ENCODE peak calls at places on chromosomes 3 and 15, in five cellular contexts. H is SK-N-SH, C is mesothelial cell of epicardium, E is Calu3, Y is Caco-2. D is an unnamed sample.
A peak's percentile ranks its signal among the peaks of the same experiment; 100 is the strongest.

GRCh38 chr3:196159952-196160804 is 51.0 kb downstream of the ZDHHC19 start:
- DNase-seq in H (no peak), C (no peak), E (no peak), Y (no peak), D (no peak)

GRCh38 chr15:76208786-76209424 is 102.4 kb downstream of the ETFA start:
- DNase-seq in H (no peak), C (no peak), E (no peak), Y (no peak), D (no peak)

GRCh38 chr3:105561875-105562274 is 195.2 kb downstream of the ALCAM start:
- DNase-seq in H (no peak), C (no peak), E (no peak), Y (no peak), D (no peak)

GRCh38 chr3:169886671-169887070 is 16.9 kb upstream of the LRRC31 start:
- DNase-seq in H (peak; percentile 11), C (no peak), E (no peak), Y (no peak), D (peak; percentile 33)

GRCh38 chr3:187858086-187858485 is 112.8 kb upstream of the BCL6 start:
- DNase-seq in H (no peak), C (no peak), E (no peak), Y (no peak), D (no peak)

GRCh38 chr3:115325539-115325938 is 178.5 kb upstream of the ZBTB20 start:
- DNase-seq in H (no peak), C (peak; percentile 50), E (peak; percentile 38), Y (peak; percentile 40), D (no peak)

GRCh38 chr3:189848636-189849035 is 217.4 kb downstream of the TP63 start:
- DNase-seq in H (no peak), C (no peak), E (no peak), Y (no peak), D (no peak)

GRCh38 chr3:52820741-52821140 is 9.7 kb downstream of the ITIH4 start:
- DNase-seq in H (peak; percentile 64), C (no peak), E (peak; percentile 49), Y (peak; percentile 51), D (no peak)

GRCh38 chr15:100558771-100559254 is 30.1 kb upstream of the CERS3 start:
- DNase-seq in H (no peak), C (no peak), E (no peak), Y (no peak), D (no peak)

GRCh38 chr15:48392356-48392755 is 61.1 kb downstream of the DUT start:
- DNase-seq in H (no peak), C (no peak), E (no peak), Y (no peak), D (no peak)

GRCh38 chr3:52195823-52196331 is 2.1 kb upstream of the ALAS1 start:
- DNase-seq in H (no peak), C (no peak), E (peak; percentile 41), Y (no peak), D (no peak)

DNA sequence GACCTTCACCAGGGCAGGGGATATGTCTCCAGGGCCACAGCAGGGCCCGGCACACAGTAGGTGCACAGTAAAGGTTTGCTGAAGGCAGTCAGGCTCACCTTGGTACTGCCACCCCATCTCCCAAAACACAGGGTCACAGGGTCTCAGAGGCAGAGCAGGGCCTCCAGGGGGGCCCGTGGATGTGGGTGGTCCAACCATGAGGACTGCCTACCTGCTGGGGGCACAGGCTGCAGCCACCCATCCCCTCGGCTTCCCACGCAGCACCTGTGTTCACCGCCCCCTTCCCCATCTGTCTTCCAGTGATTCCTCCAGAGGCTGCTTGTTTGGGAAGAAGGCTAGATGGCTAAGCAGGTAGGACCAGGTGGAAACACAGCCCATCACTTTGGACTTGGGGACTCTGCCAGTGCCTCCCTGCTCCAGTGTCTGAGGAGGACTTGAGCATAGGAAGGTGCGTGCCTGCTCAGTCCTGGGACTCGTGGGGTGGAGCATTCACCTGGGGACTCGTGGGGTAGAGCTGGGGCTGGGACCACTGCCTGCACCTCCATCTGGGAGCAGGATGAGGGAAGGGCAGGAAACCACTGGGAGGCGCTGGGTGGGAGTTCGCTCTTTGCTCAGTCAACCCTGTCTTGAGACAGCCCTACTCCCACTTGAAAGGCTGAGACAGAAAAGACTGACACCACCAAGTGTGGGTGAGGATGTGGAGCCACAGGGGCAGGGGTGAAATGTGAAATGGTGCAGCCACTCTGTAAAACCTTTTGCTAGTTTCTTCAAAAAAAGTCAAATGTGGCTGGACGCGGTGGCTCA is 18.8 kb upstream of the PLXND1 start:
- DNase-seq in H (peak; percentile 47), C (no peak), E (no peak), Y (no peak), D (no peak)
- TF ChIP-seq CTCF in H (no peak), C (no peak), E (peak; percentile 37), Y (no peak), D (no peak)

DNA sequence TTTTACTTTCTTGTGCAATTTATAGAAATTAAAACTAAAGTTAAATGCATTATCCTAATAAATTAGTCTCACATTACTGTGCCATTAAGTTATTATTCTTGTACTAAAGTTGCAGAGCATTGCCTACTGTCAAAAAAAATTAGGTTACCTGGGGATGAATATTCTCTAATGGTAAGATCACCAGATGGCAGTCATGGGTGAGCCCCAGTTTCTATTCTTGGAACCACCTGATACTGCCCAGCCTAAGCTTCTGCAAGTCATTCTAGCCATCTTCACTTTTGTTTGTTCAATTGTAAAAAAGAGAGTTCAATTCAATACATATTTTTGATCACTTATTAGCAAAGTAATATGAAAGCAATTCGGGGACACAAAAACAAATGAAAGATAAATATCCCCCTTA is 213.2 kb downstream of the CADM2 start:
- DNase-seq in H (no peak), C (no peak), E (no peak), Y (no peak), D (no peak)
- TF ChIP-seq CTCF in H (no peak), C (no peak), E (no peak), Y (no peak), D (no peak)

GRCh38 chr3:142963266-142964149 is at the start of gene PAQR9:
- DNase-seq in H (peak; percentile 79), C (peak; percentile 56), E (peak; percentile 71), Y (no peak), D (no peak)
- TF ChIP-seq CTCF in H (peak; percentile 28), C (no peak), E (no peak), Y (no peak), D (no peak)

DNA sequence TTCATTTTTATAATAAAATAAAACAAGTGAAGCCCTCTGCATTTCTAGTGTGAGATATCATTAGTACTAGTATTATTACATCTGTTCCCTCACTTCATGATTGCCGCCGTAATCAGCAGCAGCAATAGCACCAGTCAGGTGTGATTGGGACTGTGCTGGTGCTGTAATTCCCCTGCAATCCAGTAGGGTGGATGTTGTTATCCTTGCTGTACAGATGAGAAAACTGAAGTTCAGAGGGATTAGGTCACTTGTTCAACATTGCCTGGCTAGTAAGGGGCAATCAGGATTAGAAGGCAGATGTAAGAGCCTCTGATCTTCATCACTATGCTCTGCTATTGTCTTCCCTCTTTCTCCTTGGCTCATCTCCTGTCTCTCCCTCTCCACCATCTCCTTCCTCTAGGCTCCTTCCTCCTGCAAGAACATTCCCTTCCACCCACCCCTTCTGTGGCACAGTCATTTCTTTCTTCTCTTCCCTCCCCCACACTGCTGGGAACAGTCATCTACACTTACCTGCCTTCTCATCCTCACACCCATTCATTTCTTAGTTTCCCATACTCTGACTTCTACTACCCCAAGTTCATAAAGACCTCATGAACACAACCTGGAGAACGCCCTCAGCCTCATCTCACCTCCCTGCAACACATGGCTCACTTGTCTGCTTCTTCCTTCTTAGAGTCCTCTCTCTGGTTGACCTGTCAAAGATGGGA is 29.7 kb downstream of the CRYGS start:
- DNase-seq in H (no peak), C (no peak), E (peak; percentile 47), Y (no peak), D (no peak)
- TF ChIP-seq CTCF in H (peak; percentile 39), C (peak; percentile 46), E (peak; percentile 59), Y (peak; percentile 49), D (peak; percentile 29)

GRCh38 chr3:84082726-84083125 is 876.1 kb upstream of the CADM2 start:
- DNase-seq in H (no peak), C (no peak), E (no peak), Y (no peak), D (no peak)

GRCh38 chr3:84074767-84075166 is 884.0 kb upstream of the CADM2 start:
- DNase-seq in H (no peak), C (no peak), E (no peak), Y (no peak), D (no peak)

DNA sequence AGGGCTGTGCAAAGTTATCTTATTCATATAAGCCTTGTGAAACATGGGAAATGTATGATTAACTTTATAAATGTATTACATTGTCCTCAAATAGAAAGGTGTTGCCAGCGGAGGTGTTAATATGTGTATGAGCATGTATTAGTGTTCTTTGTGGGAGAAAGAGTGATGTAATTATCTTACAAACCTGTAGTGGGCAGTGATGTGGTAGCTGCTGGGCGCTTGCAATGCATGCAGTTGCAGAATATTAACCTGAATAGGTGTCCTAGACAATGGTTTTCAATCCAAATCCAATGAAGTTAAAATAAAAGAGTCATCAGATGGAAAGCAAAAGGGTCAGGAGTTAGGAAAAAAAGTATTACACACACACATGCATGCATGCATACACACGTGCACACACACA is 881.3 kb upstream of the CADM2 start:
- DNase-seq in H (peak; percentile 1), C (no peak), E (no peak), Y (no peak), D (no peak)
- TF ChIP-seq CTCF in H (peak; percentile 63), C (no peak), E (no peak), Y (peak; percentile 14), D (no peak)

GRCh38 chr3:50245831-50246516 is 10.0 kb downstream of the GNAI2 start:
- DNase-seq in H (peak; percentile 95), C (peak; percentile 98), E (peak; percentile 95), Y (peak; percentile 81), D (peak; percentile 77)
- TF ChIP-seq CTCF in H (peak; percentile 97), C (peak; percentile 99), E (peak; percentile 93), Y (peak; percentile 97), D (peak; percentile 97)

GRCh38 chr15:62773369-62774165 is 269.0 kb upstream of the TPM1 start:
- DNase-seq in H (no peak), C (no peak), E (no peak), Y (no peak), D (no peak)

GRCh38 chr15:62770111-62770660 is 272.4 kb upstream of the TPM1 start:
- DNase-seq in H (no peak), C (no peak), E (no peak), Y (no peak), D (no peak)

GRCh38 chr15:62769604-62770003 is 272.9 kb upstream of the TPM1 start:
- DNase-seq in H (no peak), C (no peak), E (no peak), Y (no peak), D (no peak)

GRCh38 chr15:62771234-62771633 is 271.3 kb upstream of the TPM1 start:
- DNase-seq in H (no peak), C (no peak), E (no peak), Y (no peak), D (no peak)

GRCh38 chr15:62770752-62771151 is 271.8 kb upstream of the TPM1 start:
- DNase-seq in H (no peak), C (no peak), E (no peak), Y (no peak), D (no peak)
- TF ChIP-seq CTCF in H (no peak), C (no peak), E (no peak), Y (no peak), D (no peak)

D was measured in thoracic aorta.